ENCODE peak calls at places on chromosomes 16 and 17, in four cellular contexts. R, F, C and N are unnamed samples.

GRCh38 chr17:44221072-44221861 is 1.8 kb upstream of the UBTF start:
- DNase-seq in F (peak), R (peak), C (peak), N (no peak)

GRCh38 chr17:77842148-77842905 is 116.2 kb upstream of the TNRC6C start:
- DNase-seq in R (peak), F (peak), C (no peak), N (no peak)

GRCh38 chr17:2194778-2195417 is 108.7 kb downstream of the SMG6 start:
- DNase-seq in C (no peak), F (no peak), R (no peak), N (no peak)

GRCh38 chr16:4913130-4913773 is 23.7 kb downstream of the PPL start:
- DNase-seq in R (no peak), C (no peak), F (no peak), N (no peak)

GRCh38 chr17:21573961-21574610 is 118.2 kb upstream of the KCNJ18 start:
- DNase-seq in C (no peak), R (peak), F (no peak), N (no peak)

GRCh38 chr17:82494236-82495055 is 25.1 kb upstream of the FOXK2 start:
- DNase-seq in C (peak), R (peak), F (peak), N (peak)

GRCh38 chr17:46995841-46996571 is 17.0 kb upstream of the RPRML start:
- DNase-seq in F (no peak), C (no peak), R (no peak), N (no peak)

GRCh38 chr17:61464121-61464905 is 12.1 kb downstream of the TBX4 start:
- DNase-seq in C (no peak), F (no peak), R (no peak), N (no peak)

GRCh38 chr17:45813051-45813731 is 29.1 kb downstream of the CRHR1 start:
- DNase-seq in R (no peak), C (no peak), F (no peak), N (no peak)

GRCh38 chr16:49015189-49015540 is 266.5 kb downstream of the CBLN1 start:
- DNase-seq in F (no peak), C (no peak), R (no peak), N (no peak)

GRCh38 chr17:28282596-28282995 is 36.4 kb upstream of the TMEM97 start:
- DNase-seq in R (no peak), C (no peak), F (no peak), N (no peak)

GRCh38 chr16:50067290-50067853 is 1.6 kb downstream of the HEATR3 start:
- DNase-seq in F (no peak), C (peak), R (no peak), N (peak)

GRCh38 chr16:31365131-31365865 is 10.3 kb downstream of the ITGAX start:
- DNase-seq in R (no peak), F (no peak), C (no peak), N (no peak)

GRCh38 chr17:38354466-38354865 is 2.8 kb downstream of the SOCS7 start:
- DNase-seq in C (no peak), F (no peak), R (no peak), N (no peak)

GRCh38 chr16:28279006-28279405 is 13.3 kb upstream of the SBK1 start:
- DNase-seq in F (no peak), C (no peak), R (no peak), N (no peak)